ENCODE peak calls at places on chromosomes 6 and 20, in seven cellular contexts. W, U, O, N, A, B and F are unnamed samples.

GRCh38 chr20:62887860-62888239 is 26.2 kb upstream of the TCFL5 start:
- DNase-seq in N (no peak), A (no peak), B (no peak), W (no peak), U (no peak), O (no peak), F (no peak)

GRCh38 chr20:22918286-22918983 is 116.7 kb upstream of the SSTR4 start:
- DNase-seq in O (no peak), N (no peak), B (no peak), W (no peak), A (no peak), U (no peak), F (no peak)

GRCh38 chr6:47413752-47414516 is 63.7 kb upstream of the CD2AP start:
- DNase-seq in A (peak; percentile 43), O (peak; percentile 74), N (peak; percentile 74), B (peak; percentile 13), U (no peak), W (peak; percentile 40), F (no peak)

GRCh38 chr6:37083243-37084138 is 78.0 kb downstream of the FGD2 start:
- DNase-seq in U (no peak), W (peak; percentile 18), N (peak; percentile 81), O (peak; percentile 96), A (peak; percentile 54), B (no peak), F (no peak)

GRCh38 chr6:96391776-96392175 is 129.8 kb upstream of the UFL1 start:
- DNase-seq in N (peak; percentile 56), B (peak; percentile 45), O (no peak), A (no peak), U (peak; percentile 74), W (no peak), F (peak; percentile 34)

GRCh38 chr20:41232971-41233926 is 84.3 kb downstream of the ZHX3 start:
- DNase-seq in U (no peak), O (peak; percentile 91), B (no peak), W (peak; percentile 79), N (peak; percentile 31), A (no peak), F (no peak)

GRCh38 chr6:17505062-17505476 is 95.0 kb upstream of the FAM8A1 start:
- DNase-seq in U (no peak), A (no peak), B (no peak), N (no peak), O (peak; percentile 37), W (peak; percentile 11), F (no peak)

GRCh38 chr6:17988422-17988944 is 1.0 kb upstream of the KIF13A start:
- DNase-seq in O (peak; percentile 57), W (no peak), N (no peak), B (no peak), U (no peak), A (peak; percentile 15), F (no peak)

GRCh38 chr6:163260111-163260895 is 154.2 kb upstream of the QKI start:
- DNase-seq in N (peak; percentile 50), O (no peak), A (no peak), W (peak; percentile 9), B (no peak), U (no peak), F (no peak)

GRCh38 chr20:57124346-57124745 is 142.1 kb downstream of the BMP7 start:
- DNase-seq in B (no peak), W (no peak), U (no peak), O (no peak), A (no peak), N (no peak), F (no peak)

GRCh38 chr20:51306521-51307358 is 235.8 kb downstream of the NFATC2 start:
- DNase-seq in B (peak; percentile 85), O (peak; percentile 33), N (peak; percentile 90), A (peak; percentile 77), W (peak; percentile 69), U (peak; percentile 88), F (peak; percentile 92)

GRCh38 chr6:102127253-102127652 is 733.7 kb downstream of the GRIK2 start:
- DNase-seq in B (no peak), U (no peak), A (no peak), W (no peak), O (no peak), N (no peak), F (no peak)

GRCh38 chr6:42331019-42331418 is 113.4 kb upstream of the MRPS10 start:
- DNase-seq in A (no peak), B (no peak), W (no peak), O (no peak), U (no peak), N (no peak), F (no peak)

GRCh38 chr6:147135211-147135672 is 69.0 kb upstream of the STXBP5 start:
- DNase-seq in O (peak; percentile 92), N (peak; percentile 22), U (no peak), B (no peak), A (no peak), W (peak; percentile 14), F (no peak)

GRCh38 chr6:85591207-85591606 is 2.5 kb downstream of the SNX14 start:
- DNase-seq in O (no peak), W (no peak), B (no peak), A (no peak), U (no peak), N (no peak), F (no peak)

GRCh38 chr6:167678102-167679101 is 148.3 kb upstream of the AFDN start:
- DNase-seq in O (no peak), B (peak; percentile 73), N (peak; percentile 77), W (no peak), U (peak; percentile 89), A (peak; percentile 60), F (no peak)

GRCh38 chr6:6942826-6943225 is 164.9 kb upstream of the RREB1 start:
- DNase-seq in U (no peak), B (no peak), W (no peak), O (no peak), N (no peak), A (no peak), F (no peak)

GRCh38 chr6:78910611-78911134 is 43.3 kb downstream of the IRAK1BP1 start:
- DNase-seq in U (peak; percentile 67), N (peak; percentile 29), A (no peak), O (peak; percentile 21), W (no peak), B (peak; percentile 60), F (peak; percentile 42)

GRCh38 chr6:170096191-170096802 is 194.6 kb downstream of the DLL1 start:
- DNase-seq in N (no peak), B (peak; percentile 1), U (no peak), A (peak; percentile 1), O (no peak), W (no peak), F (no peak)

GRCh38 chr6:14118444-14118843 is 872 bp downstream of the CD83 start:
- DNase-seq in N (no peak), A (no peak), B (no peak), O (no peak), U (no peak), W (no peak), F (no peak)

DNA sequence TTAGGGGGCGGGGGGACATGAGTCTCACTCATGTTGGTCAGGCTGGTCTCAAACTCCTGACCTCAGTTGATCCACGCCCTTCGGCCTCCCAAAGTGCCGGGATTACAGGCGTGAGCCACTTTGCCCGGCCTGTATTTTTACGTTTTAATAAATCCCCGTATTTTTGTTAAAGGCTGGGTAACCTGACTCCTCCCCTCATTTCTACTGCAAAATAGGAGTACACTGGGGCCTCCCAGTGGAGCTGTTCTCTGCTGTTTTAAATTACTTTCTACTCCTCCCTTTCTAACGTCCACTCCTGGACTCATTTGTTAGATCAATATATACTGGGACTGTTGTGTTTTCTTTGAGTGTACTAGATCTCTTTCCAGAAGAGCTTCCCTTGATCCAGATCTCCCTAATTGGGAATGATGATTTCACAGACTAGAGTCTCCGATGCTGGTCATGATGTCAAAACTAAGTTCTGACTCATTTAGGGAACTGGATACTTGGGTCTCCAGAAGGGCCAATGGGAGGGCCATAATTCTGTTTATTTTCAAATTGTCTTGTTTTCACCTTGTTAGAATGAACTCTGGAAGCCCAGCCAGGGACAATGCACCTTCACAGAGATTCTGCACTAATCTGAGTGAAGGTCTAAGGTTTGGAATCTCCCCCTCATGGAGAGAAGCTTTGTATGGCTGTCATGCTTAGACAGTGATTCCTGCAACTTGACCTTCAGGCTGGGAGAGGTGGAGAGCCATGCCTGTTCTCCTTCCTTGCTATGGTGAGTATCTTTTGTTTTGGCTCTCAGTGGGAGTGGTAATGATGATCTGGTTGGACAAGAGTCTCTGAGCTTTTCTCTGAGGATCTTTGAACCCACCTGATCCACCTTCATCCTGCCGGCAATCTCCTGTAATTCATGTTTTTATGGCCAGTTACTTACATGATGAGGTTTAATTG is 9.4 kb downstream of the HSPA1B start:
- DNase-seq in O (peak; percentile 53), W (no peak), A (no peak), B (no peak), U (no peak), N (peak; percentile 49), F (no peak)
- TF ChIP-seq CTCF in O (no peak), W (peak; percentile 7), A (no peak), B (no peak), U (no peak), N (peak; percentile 13), F (no peak)

GRCh38 chr6:2037230-2037926 is 208.0 kb downstream of the GMDS start:
- DNase-seq in N (no peak), W (no peak), U (no peak), A (no peak), O (peak; percentile 39), B (no peak), F (no peak)
- TF ChIP-seq CTCF in N (peak; percentile 29), W (peak; percentile 37), U (no peak), A (no peak), O (peak; percentile 42), B (no peak), F (no peak)

DNA sequence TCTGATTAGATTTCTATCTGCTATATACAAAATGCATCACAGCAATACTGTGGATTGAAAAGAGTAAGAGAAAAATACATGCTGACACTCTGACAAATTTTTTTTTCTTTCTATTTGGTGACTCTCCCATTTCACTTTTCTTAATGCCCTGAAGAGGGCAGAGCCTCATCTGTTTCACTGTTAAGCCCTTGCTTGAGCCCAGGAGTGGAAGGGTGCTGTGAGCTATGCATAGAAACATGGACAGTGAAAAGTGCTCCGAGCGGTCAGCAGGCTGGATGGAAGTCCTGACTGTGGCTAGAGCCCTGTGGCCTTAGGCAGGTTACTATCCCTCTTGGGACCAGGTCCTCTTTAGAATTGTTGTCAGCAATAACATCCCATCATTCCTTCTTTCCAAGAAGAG is 17.4 kb upstream of the CSE1L start:
- DNase-seq in W (peak; percentile 29), A (no peak), O (peak; percentile 4), B (no peak), N (peak; percentile 30), U (no peak), F (no peak)
- TF ChIP-seq CTCF in W (peak; percentile 50), A (no peak), O (peak; percentile 22), B (no peak), N (peak; percentile 33), U (no peak), F (no peak)

GRCh38 chr20:7993703-7994102 is 25.9 kb downstream of the TMX4 start:
- DNase-seq in U (no peak), A (no peak), N (no peak), B (no peak), W (no peak), O (no peak), F (no peak)

GRCh38 chr20:7993238-7993637 is 26.3 kb downstream of the TMX4 start:
- DNase-seq in N (no peak), A (no peak), O (no peak), W (no peak), U (no peak), B (no peak), F (no peak)

GRCh38 chr20:7984192-7984591 is 35.4 kb downstream of the TMX4 start:
- DNase-seq in W (no peak), U (no peak), A (no peak), B (no peak), O (no peak), N (no peak), F (no peak)

GRCh38 chr20:7985916-7986315 is 33.6 kb downstream of the TMX4 start:
- DNase-seq in A (no peak), N (no peak), O (no peak), B (no peak), W (no peak), U (no peak), F (no peak)

GRCh38 chr20:7989379-7989778 is 30.2 kb downstream of the TMX4 start:
- DNase-seq in A (no peak), B (no peak), O (no peak), N (no peak), U (no peak), W (no peak), F (no peak)
- TF ChIP-seq CTCF in A (no peak), B (no peak), O (no peak), N (peak; percentile 30), U (no peak), W (no peak), F (no peak)